ENCODE peak calls at places on chromosomes 3 and 15, in nine cellular contexts. J, Q, L, C, A, Y, P, O and R are unnamed samples.

GRCh38 chr15:89361451-89362202 is 27.0 kb upstream of the POLG start:
- DNase-seq in J (peak; percentile 73), Q (peak; percentile 53), L (no peak), C (peak; percentile 11), A (peak; percentile 61), Y (peak; percentile 64), P (peak; percentile 82), O (peak; percentile 75), R (peak; percentile 70)

GRCh38 chr15:93164409-93164808 is 75.4 kb upstream of the RGMA start:
- DNase-seq in J (no peak), Q (no peak), L (no peak), C (no peak), A (no peak), Y (no peak), P (no peak), O (no peak), R (no peak)

GRCh38 chr15:74511583-74511982 is 29.4 kb upstream of the ARID3B start:
- DNase-seq in J (no peak), Q (no peak), L (no peak), C (no peak), A (no peak), Y (no peak), P (no peak), O (peak; percentile 41), R (no peak)

GRCh38 chr3:29170894-29171582 is 109.8 kb upstream of the RBMS3 start:
- DNase-seq in J (no peak), Q (no peak), L (no peak), C (no peak), A (no peak), Y (no peak), P (no peak), O (peak; percentile 62), R (no peak)

GRCh38 chr3:74692-75243 is 121.8 kb upstream of the CHL1 start:
- DNase-seq in J (no peak), Q (no peak), L (no peak), C (no peak), A (no peak), Y (no peak), P (no peak), O (no peak), R (no peak)

GRCh38 chr3:15728766-15729165 is 69.0 kb downstream of the ANKRD28 start:
- DNase-seq in J (no peak), Q (no peak), L (no peak), C (no peak), A (no peak), Y (no peak), P (no peak), O (no peak), R (no peak)

GRCh38 chr3:37129871-37130270 is 44.5 kb downstream of the LRRFIP2 start:
- DNase-seq in J (no peak), Q (peak; percentile 77), L (no peak), C (no peak), A (no peak), Y (no peak), P (no peak), O (no peak), R (no peak)

GRCh38 chr3:5010706-5011554 is 31.7 kb downstream of the BHLHE40 start:
- DNase-seq in J (peak; percentile 49), Q (no peak), L (no peak), C (no peak), A (no peak), Y (no peak), P (no peak), O (no peak), R (no peak)

GRCh38 chr15:28943146-28943545 is 57.4 kb downstream of the APBA2 start:
- DNase-seq in J (peak; percentile 53), Q (no peak), L (no peak), C (no peak), A (no peak), Y (no peak), P (no peak), O (no peak), R (no peak)

GRCh38 chr15:65862682-65863081 is 6.6 kb upstream of the RAB11A start:
- DNase-seq in J (no peak), Q (peak; percentile 28), L (peak; percentile 20), C (no peak), A (no peak), Y (peak; percentile 15), P (no peak), O (peak; percentile 85), R (no peak)

GRCh38 chr3:181623924-181624694 is 87.6 kb upstream of the SOX2 start:
- DNase-seq in J (no peak), Q (peak; percentile 80), L (no peak), C (no peak), A (no peak), Y (no peak), P (no peak), O (peak; percentile 6), R (no peak)

GRCh38 chr3:186032321-186032720 is 76.6 kb downstream of the ETV5 start:
- DNase-seq in J (no peak), Q (no peak), L (no peak), C (no peak), A (no peak), Y (no peak), P (no peak), O (no peak), R (no peak)

GRCh38 chr3:127856801-127857200 is 34.5 kb upstream of the MGLL start:
- DNase-seq in J (no peak), Q (no peak), L (no peak), C (no peak), A (no peak), Y (no peak), P (no peak), O (no peak), R (no peak)

GRCh38 chr3:127851899-127852298 is 29.6 kb upstream of the MGLL start:
- DNase-seq in J (no peak), Q (no peak), L (no peak), C (no peak), A (no peak), Y (no peak), P (no peak), O (no peak), R (no peak)

GRCh38 chr3:127857270-127857801 is 35.0 kb upstream of the MGLL start:
- DNase-seq in J (no peak), Q (no peak), L (no peak), C (no peak), A (no peak), Y (no peak), P (no peak), O (peak; percentile 7), R (no peak)

GRCh38 chr3:127855246-127855645 is 32.9 kb upstream of the MGLL start:
- DNase-seq in J (no peak), Q (no peak), L (no peak), C (no peak), A (no peak), Y (no peak), P (no peak), O (no peak), R (no peak)

DNA sequence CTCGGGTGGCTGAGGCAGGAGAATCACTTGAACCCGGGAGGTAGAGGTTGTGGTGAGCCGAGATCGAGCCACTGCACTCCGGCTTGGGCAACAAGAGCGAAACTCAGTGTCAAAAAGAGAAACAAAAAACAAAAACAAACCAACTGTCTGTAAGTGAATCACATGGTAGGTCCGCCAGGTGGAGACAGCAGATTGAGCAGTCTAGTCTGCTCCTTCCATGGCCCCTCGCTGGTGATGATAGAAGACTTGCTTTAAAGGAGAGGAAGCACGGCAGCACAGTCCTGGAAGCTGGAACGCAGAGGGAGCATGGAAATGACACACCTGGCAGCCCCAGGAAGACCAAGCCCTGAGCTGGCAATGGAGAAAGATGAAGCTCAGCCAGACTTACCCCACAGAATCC is 31.4 kb upstream of the MGLL start:
- DNase-seq in J (no peak), Q (no peak), L (no peak), C (no peak), A (no peak), Y (peak; percentile 12), P (no peak), O (no peak), R (no peak)
- TF ChIP-seq CTCF in J (no peak), Q (no peak), L (no peak), C (no peak), A (peak; percentile 17), Y (no peak), P (no peak), O (no peak), R (peak; percentile 29)

GRCh38 chr3:100993309-100993708 is at the start of gene ABI3BP:
- DNase-seq in J (peak; percentile 93), Q (peak; percentile 65), L (peak; percentile 30), C (peak; percentile 42), A (peak; percentile 66), Y (peak; percentile 35), P (peak; percentile 78), O (peak; percentile 88), R (peak; percentile 63)

GRCh38 chr3:100994187-100994586 is 966 bp upstream of the ABI3BP start:
- DNase-seq in J (no peak), Q (no peak), L (no peak), C (no peak), A (no peak), Y (no peak), P (no peak), O (no peak), R (no peak)

GRCh38 chr3:100988080-100988479 is 5.1 kb downstream of the ABI3BP start:
- DNase-seq in J (no peak), Q (no peak), L (no peak), C (no peak), A (no peak), Y (no peak), P (no peak), O (no peak), R (no peak)

GRCh38 chr3:100994809-100995208 is 1.6 kb upstream of the ABI3BP start:
- DNase-seq in J (no peak), Q (no peak), L (no peak), C (no peak), A (no peak), Y (no peak), P (no peak), O (no peak), R (no peak)

GRCh38 chr3:100992086-100993033 is 861 bp downstream of the ABI3BP start:
- DNase-seq in J (no peak), Q (peak; percentile 30), L (no peak), C (no peak), A (no peak), Y (peak; percentile 12), P (no peak), O (peak; percentile 65), R (no peak)
- H3K4me3 ChIP-seq in J (peak overlapping the region; percentile 43), Q (no peak overlapping the region), L (peak overlapping the region; percentile 40), C (peak overlapping the region; percentile 55), A (peak overlapping the region; percentile 61), Y (peak overlapping the region; percentile 23), P (peak overlapping the region; percentile 60), O (no peak overlapping the region), R (peak overlapping the region; percentile 46)

GRCh38 chr3:119492128-119492527 is 6.2 kb upstream of the TIMMDC1 start:
- DNase-seq in J (no peak), Q (no peak), L (no peak), C (no peak), A (no peak), Y (no peak), P (no peak), O (no peak), R (no peak)
- H3K27ac ChIP-seq in J (no peak overlapping the region), Q (no peak overlapping the region), L (no peak overlapping the region), C (no peak overlapping the region), A (no peak overlapping the region), Y (no peak overlapping the region), P (no peak overlapping the region), O (no peak overlapping the region), R (no peak overlapping the region)

DNA sequence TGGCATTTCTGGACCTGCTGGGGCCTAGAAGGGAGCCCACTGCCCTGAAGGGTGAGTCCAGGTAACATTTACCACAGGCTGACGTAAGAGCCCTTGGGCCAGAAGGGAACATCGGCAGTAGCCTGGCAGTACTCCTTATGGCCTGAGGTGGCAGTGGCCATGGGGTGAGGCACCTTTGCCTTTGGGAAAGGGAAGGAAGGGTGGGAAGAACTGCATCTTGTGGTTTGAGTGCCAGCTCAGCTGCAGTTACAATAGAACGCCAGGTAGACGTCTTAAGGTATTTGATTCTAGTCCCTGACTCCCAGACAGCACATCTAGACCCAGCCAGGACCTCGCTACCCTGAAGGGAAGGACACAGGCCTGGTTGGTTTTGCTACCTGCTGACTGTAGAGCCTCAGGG is 104.9 kb downstream of the SOX14 start:
- DNase-seq in J (no peak), Q (no peak), L (no peak), C (no peak), A (no peak), Y (no peak), P (no peak), O (no peak), R (no peak)
- TF ChIP-seq CTCF in J (no peak), Q (no peak), L (no peak), C (no peak), A (no peak), Y (no peak), P (no peak), O (no peak), R (no peak)